ENCODE peak calls at places on chromosome 2, in six cellular contexts. L, N, H, C, Z and D are unnamed samples.

GRCh38 chr2:20129320-20130274 is 78.2 kb upstream of the LAPTM4A start:
- DNase-seq in L (no peak), N (no peak), H (no peak), C (no peak), Z (no peak), D (no peak)

GRCh38 chr2:12717191-12717987 is 653 bp downstream of the TRIB2 start:
- DNase-seq in L (peak; percentile 57), N (peak; percentile 62), H (no peak), C (peak; percentile 73), Z (peak; percentile 46), D (peak; percentile 52)

GRCh38 chr2:180370476-180371205 is 363.5 kb upstream of the CWC22 start:
- DNase-seq in L (no peak), N (no peak), H (no peak), C (no peak), Z (no peak), D (no peak)

GRCh38 chr2:212295571-212295970 is 243.0 kb downstream of the ERBB4 start:
- DNase-seq in L (no peak), N (no peak), H (no peak), C (no peak), Z (no peak), D (no peak)

GRCh38 chr2:129164220-129164619 is 815.2 kb upstream of the RAB6C start:
- DNase-seq in L (no peak), N (no peak), H (no peak), C (no peak), Z (no peak), D (no peak)

GRCh38 chr2:18479901-18480369 is 80.5 kb downstream of the RDH14 start:
- DNase-seq in L (no peak), N (no peak), H (no peak), C (peak; percentile 78), Z (peak; percentile 56), D (no peak)

GRCh38 chr2:55732854-55733253 is 39.2 kb upstream of the PNPT1 start:
- DNase-seq in L (no peak), N (no peak), H (no peak), C (no peak), Z (peak; percentile 59), D (no peak)

GRCh38 chr2:107735206-107735605 is 91.5 kb upstream of the RGPD4 start:
- DNase-seq in L (no peak), N (no peak), H (no peak), C (no peak), Z (no peak), D (no peak)

GRCh38 chr2:101330253-101330921 is 21.9 kb upstream of the RNF149 start:
- DNase-seq in L (no peak), N (no peak), H (no peak), C (no peak), Z (peak; percentile 29), D (peak; percentile 37)

GRCh38 chr2:181304011-181304844 is 153.0 kb upstream of the ITGA4 start:
- DNase-seq in L (no peak), N (no peak), H (no peak), C (no peak), Z (no peak), D (no peak)

GRCh38 chr2:241019441-241020139 is 21.2 kb downstream of the SNED1 start:
- DNase-seq in L (no peak), N (no peak), H (no peak), C (no peak), Z (no peak), D (no peak)

GRCh38 chr2:239809391-239809790 is 215.8 kb downstream of the NDUFA10 start:
- DNase-seq in L (peak; percentile 1), N (peak; percentile 3), H (no peak), C (no peak), Z (no peak), D (no peak)

GRCh38 chr2:238507836-238508235 is 81.1 kb downstream of the ASB1 start:
- DNase-seq in L (no peak), N (no peak), H (no peak), C (no peak), Z (no peak), D (no peak)

GRCh38 chr2:237686659-237687136 is 59.3 kb downstream of the LRRFIP1 start:
- DNase-seq in L (no peak), N (peak; percentile 67), H (no peak), C (no peak), Z (peak; percentile 46), D (no peak)

GRCh38 chr2:226862623-226863022 is 26.8 kb downstream of the RHBDD1 start:
- DNase-seq in L (no peak), N (no peak), H (no peak), C (no peak), Z (no peak), D (no peak)

GRCh38 chr2:109333414-109334194 is 204.6 kb downstream of the SH3RF3 start:
- DNase-seq in L (no peak), N (no peak), H (no peak), C (no peak), Z (no peak), D (no peak)

GRCh38 chr2:173075781-173076556 is at the start of gene MAP3K20:
- DNase-seq in L (peak; percentile 82), N (peak; percentile 84), H (peak; percentile 38), C (peak; percentile 91), Z (peak; percentile 59), D (peak; percentile 85)
- H3K4me3 ChIP-seq in L (peak within 1 kb of the TSS; percentile 69), N (peak within 1 kb of the TSS; percentile 74), H (peak within 1 kb of the TSS; percentile 83), C (peak within 1 kb of the TSS; percentile 89), Z (peak within 1 kb of the TSS; percentile 82), D (peak within 1 kb of the TSS; percentile 46)

DNA sequence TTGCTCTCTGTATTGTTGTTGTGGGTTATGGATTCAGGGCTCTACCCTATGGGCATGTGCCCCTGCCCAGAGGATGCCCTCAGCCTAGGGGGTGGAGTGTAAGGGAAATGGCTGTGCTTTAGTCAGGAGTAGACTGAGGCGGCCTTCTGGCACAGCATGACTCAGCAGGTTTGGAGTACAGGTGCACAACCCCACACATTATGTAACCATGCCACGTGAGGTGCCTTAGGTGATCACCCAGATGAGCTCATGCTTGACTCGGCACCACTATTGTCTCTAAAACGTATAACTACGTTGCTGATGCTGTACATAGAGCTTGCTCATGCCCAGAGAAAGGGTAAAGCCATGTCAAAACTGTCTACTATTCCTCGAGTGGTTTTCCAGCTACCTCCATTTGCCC is 48.3 kb upstream of the ZC3H15 start:
- DNase-seq in L (no peak), N (no peak), H (no peak), C (no peak), Z (no peak), D (no peak)
- TF ChIP-seq CTCF in L (no peak), N (no peak), H (no peak), C (no peak), Z (no peak), D (no peak)

DNA sequence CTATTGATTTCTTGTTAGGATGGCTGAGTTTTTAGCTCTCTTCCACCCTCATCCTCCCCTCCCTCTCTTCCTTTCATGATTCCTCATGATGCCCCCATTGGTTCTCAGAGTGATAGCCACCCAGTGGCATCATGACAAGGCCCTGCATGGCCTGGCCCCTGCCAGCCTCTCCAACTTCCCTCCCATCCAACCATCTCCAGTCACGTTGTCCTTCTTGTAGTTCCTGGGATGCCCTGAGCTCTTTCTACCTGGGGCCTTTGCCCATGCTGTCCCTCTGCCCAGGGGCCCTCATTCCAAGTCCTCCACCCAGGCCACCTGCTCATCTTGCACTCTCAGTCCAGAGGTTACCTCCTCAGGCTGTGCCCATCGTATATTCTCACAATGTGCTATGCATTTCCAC is 247.5 kb downstream of the TFCP2L1 start:
- DNase-seq in L (no peak), N (no peak), H (no peak), C (no peak), Z (no peak), D (no peak)
- H3K27me3 ChIP-seq in L (no peaks in the 10 kb centered on the region), N (no peaks in the 10 kb centered on the region), H (no peaks in the 10 kb centered on the region), C (no peaks in the 10 kb centered on the region), Z (peaks cover 41% of the 10 kb centered on the region), D (no peaks in the 10 kb centered on the region)

GRCh38 chr2:233976690-233977294 is 59.6 kb downstream of the TRPM8 start:
- DNase-seq in L (no peak), N (no peak), H (no peak), C (no peak), Z (peak; percentile 66), D (no peak)
- H3K4me3 ChIP-seq in L (no peak overlapping the region), N (no peak overlapping the region), H (no peak overlapping the region), C (no peak overlapping the region), Z (no peak overlapping the region), D (no peak overlapping the region)